ENCODE peak calls at places on chromosomes 4 and X, in six cellular contexts. One of them, this sample, is unnamed.

GRCh38 chr4:2647403-2648158 is 108.6 kb downstream of the TNIP2 start:
- DNase-seq in AG08396: no peak
- DNase-seq in retina: no peak
- DNase-seq in naive thymus-derived CD8-positive, alpha-beta T cell: no peak
- DNase-seq in NK-92 treated with Interleukin-12 subunit alpha and Interleukin-12 subunit beta, amount 100 ng/mL, for 24 hours: no peak
- DNase-seq in KBM-7: no peak
- DNase-seq in this sample: no peak

GRCh38 chr4:67522851-67523671 is 22.2 kb downstream of the CENPC start:
- DNase-seq in NK-92 treated with Interleukin-12 subunit alpha and Interleukin-12 subunit beta, amount 100 ng/mL, for 24 hours: no peak
- DNase-seq in naive thymus-derived CD8-positive, alpha-beta T cell: no peak
- DNase-seq in KBM-7: no peak
- DNase-seq in AG08396: no peak
- DNase-seq in retina: no peak
- DNase-seq in this sample: no peak

GRCh38 chrX:148632444-148632843 is 132.0 kb downstream of the AFF2 start:
- DNase-seq in naive thymus-derived CD8-positive, alpha-beta T cell: no peak
- DNase-seq in retina: no peak
- DNase-seq in NK-92 treated with Interleukin-12 subunit alpha and Interleukin-12 subunit beta, amount 100 ng/mL, for 24 hours: no peak
- DNase-seq in AG08396: no peak
- DNase-seq in KBM-7: no peak
- DNase-seq in this sample: no peak

GRCh38 chr4:6674500-6675149 is 19.1 kb upstream of the S100P start:
- DNase-seq in KBM-7: peak
- DNase-seq in AG08396: no peak
- DNase-seq in naive thymus-derived CD8-positive, alpha-beta T cell: no peak
- DNase-seq in retina: peak
- DNase-seq in NK-92 treated with Interleukin-12 subunit alpha and Interleukin-12 subunit beta, amount 100 ng/mL, for 24 hours: peak
- DNase-seq in this sample: no peak

GRCh38 chrX:39609941-39610340 is 487.8 kb downstream of the BCOR start:
- DNase-seq in KBM-7: no peak
- DNase-seq in naive thymus-derived CD8-positive, alpha-beta T cell: no peak
- DNase-seq in retina: no peak
- DNase-seq in NK-92 treated with Interleukin-12 subunit alpha and Interleukin-12 subunit beta, amount 100 ng/mL, for 24 hours: no peak
- DNase-seq in AG08396: peak
- DNase-seq in this sample: no peak

GRCh38 chr4:189022441-189023035 is 883.3 kb downstream of the TRIML1 start:
- DNase-seq in AG08396: no peak
- DNase-seq in KBM-7: no peak
- DNase-seq in naive thymus-derived CD8-positive, alpha-beta T cell: no peak
- DNase-seq in NK-92 treated with Interleukin-12 subunit alpha and Interleukin-12 subunit beta, amount 100 ng/mL, for 24 hours: no peak
- DNase-seq in retina: no peak
- DNase-seq in this sample: no peak

GRCh38 chrX:151974336-151975227 is at the start of gene GABRE:
- DNase-seq in retina: peak
- DNase-seq in AG08396: peak
- DNase-seq in KBM-7: no peak
- DNase-seq in naive thymus-derived CD8-positive, alpha-beta T cell: no peak
- DNase-seq in NK-92 treated with Interleukin-12 subunit alpha and Interleukin-12 subunit beta, amount 100 ng/mL, for 24 hours: no peak
- DNase-seq in this sample: no peak

GRCh38 chrX:55709735-55710134 is 7.8 kb upstream of the RRAGB start:
- DNase-seq in retina: no peak
- DNase-seq in naive thymus-derived CD8-positive, alpha-beta T cell: no peak
- DNase-seq in AG08396: no peak
- DNase-seq in NK-92 treated with Interleukin-12 subunit alpha and Interleukin-12 subunit beta, amount 100 ng/mL, for 24 hours: no peak
- DNase-seq in KBM-7: peak
- DNase-seq in this sample: no peak

GRCh38 chr4:5572114-5572513 is 136.2 kb downstream of the EVC2 start:
- DNase-seq in naive thymus-derived CD8-positive, alpha-beta T cell: no peak
- DNase-seq in retina: no peak
- DNase-seq in NK-92 treated with Interleukin-12 subunit alpha and Interleukin-12 subunit beta, amount 100 ng/mL, for 24 hours: no peak
- DNase-seq in KBM-7: no peak
- DNase-seq in AG08396: no peak
- DNase-seq in this sample: no peak

GRCh38 chrX:16892504-16893362 is 22.6 kb upstream of the RBBP7 start:
- DNase-seq in naive thymus-derived CD8-positive, alpha-beta T cell: peak
- DNase-seq in retina: peak
- DNase-seq in AG08396: peak
- DNase-seq in NK-92 treated with Interleukin-12 subunit alpha and Interleukin-12 subunit beta, amount 100 ng/mL, for 24 hours: peak
- DNase-seq in KBM-7: peak
- DNase-seq in this sample: no peak

GRCh38 chr4:53674891-53675290 is 83.6 kb upstream of the LNX1 start:
- DNase-seq in KBM-7: no peak
- DNase-seq in AG08396: no peak
- DNase-seq in NK-92 treated with Interleukin-12 subunit alpha and Interleukin-12 subunit beta, amount 100 ng/mL, for 24 hours: no peak
- DNase-seq in retina: no peak
- DNase-seq in naive thymus-derived CD8-positive, alpha-beta T cell: no peak
- DNase-seq in this sample: no peak

GRCh38 chr4:149441338-149441737 is 374.3 kb downstream of the IQCM start:
- DNase-seq in naive thymus-derived CD8-positive, alpha-beta T cell: no peak
- DNase-seq in retina: no peak
- DNase-seq in AG08396: peak
- DNase-seq in NK-92 treated with Interleukin-12 subunit alpha and Interleukin-12 subunit beta, amount 100 ng/mL, for 24 hours: no peak
- DNase-seq in KBM-7: no peak
- DNase-seq in this sample: no peak

GRCh38 chr4:7959066-7959465 is 19.4 kb upstream of the AFAP1 start:
- DNase-seq in naive thymus-derived CD8-positive, alpha-beta T cell: no peak
- DNase-seq in retina: peak
- DNase-seq in NK-92 treated with Interleukin-12 subunit alpha and Interleukin-12 subunit beta, amount 100 ng/mL, for 24 hours: no peak
- DNase-seq in KBM-7: no peak
- DNase-seq in AG08396: no peak
- DNase-seq in this sample: no peak

GRCh38 chr4:155692361-155692760 is 25.7 kb downstream of the GUCY1A1 start:
- DNase-seq in AG08396: no peak
- DNase-seq in naive thymus-derived CD8-positive, alpha-beta T cell: no peak
- DNase-seq in KBM-7: no peak
- DNase-seq in retina: no peak
- DNase-seq in NK-92 treated with Interleukin-12 subunit alpha and Interleukin-12 subunit beta, amount 100 ng/mL, for 24 hours: no peak
- DNase-seq in this sample: no peak

GRCh38 chrX:120753413-120754251 is 122.0 kb downstream of the CT47B1 start:
- DNase-seq in AG08396: no peak
- DNase-seq in NK-92 treated with Interleukin-12 subunit alpha and Interleukin-12 subunit beta, amount 100 ng/mL, for 24 hours: no peak
- DNase-seq in naive thymus-derived CD8-positive, alpha-beta T cell: no peak
- DNase-seq in retina: no peak
- DNase-seq in KBM-7: no peak
- DNase-seq in this sample: no peak

GRCh38 chrX:111353810-111354209 is 58.2 kb downstream of the DCX start:
- DNase-seq in retina: no peak
- DNase-seq in AG08396: no peak
- DNase-seq in KBM-7: no peak
- DNase-seq in NK-92 treated with Interleukin-12 subunit alpha and Interleukin-12 subunit beta, amount 100 ng/mL, for 24 hours: no peak
- DNase-seq in naive thymus-derived CD8-positive, alpha-beta T cell: no peak
- DNase-seq in this sample: no peak

GRCh38 chr4:108703966-108704365 is 53.6 kb downstream of the OSTC start:
- DNase-seq in NK-92 treated with Interleukin-12 subunit alpha and Interleukin-12 subunit beta, amount 100 ng/mL, for 24 hours: no peak
- DNase-seq in KBM-7: no peak
- DNase-seq in AG08396: no peak
- DNase-seq in naive thymus-derived CD8-positive, alpha-beta T cell: no peak
- DNase-seq in retina: no peak
- DNase-seq in this sample: no peak

GRCh38 chr4:5292091-5292490 is 240.8 kb downstream of the STK32B start:
- DNase-seq in NK-92 treated with Interleukin-12 subunit alpha and Interleukin-12 subunit beta, amount 100 ng/mL, for 24 hours: no peak
- DNase-seq in AG08396: no peak
- DNase-seq in retina: peak
- DNase-seq in KBM-7: peak
- DNase-seq in naive thymus-derived CD8-positive, alpha-beta T cell: no peak
- DNase-seq in this sample: no peak

GRCh38 chr4:22500128-22500611 is 15.7 kb downstream of the ADGRA3 start:
- DNase-seq in naive thymus-derived CD8-positive, alpha-beta T cell: no peak
- DNase-seq in retina: no peak
- DNase-seq in KBM-7: no peak
- DNase-seq in NK-92 treated with Interleukin-12 subunit alpha and Interleukin-12 subunit beta, amount 100 ng/mL, for 24 hours: no peak
- DNase-seq in AG08396: no peak
- DNase-seq in this sample: no peak

GRCh38 chrX:124211312-124211942 is 121.0 kb upstream of the TEX13D start:
- DNase-seq in AG08396: peak
- DNase-seq in naive thymus-derived CD8-positive, alpha-beta T cell: no peak
- DNase-seq in retina: no peak
- DNase-seq in KBM-7: peak
- DNase-seq in NK-92 treated with Interleukin-12 subunit alpha and Interleukin-12 subunit beta, amount 100 ng/mL, for 24 hours: no peak
- DNase-seq in this sample: no peak

GRCh38 chr4:136412708-136413107 is 1119.6 kb downstream of the PCDH18 start:
- DNase-seq in retina: no peak
- DNase-seq in AG08396: no peak
- DNase-seq in NK-92 treated with Interleukin-12 subunit alpha and Interleukin-12 subunit beta, amount 100 ng/mL, for 24 hours: no peak
- DNase-seq in naive thymus-derived CD8-positive, alpha-beta T cell: no peak
- DNase-seq in KBM-7: no peak
- DNase-seq in this sample: no peak

GRCh38 chr4:3266076-3266475 is 17.1 kb downstream of the MSANTD1 start:
- DNase-seq in naive thymus-derived CD8-positive, alpha-beta T cell: no peak
- DNase-seq in NK-92 treated with Interleukin-12 subunit alpha and Interleukin-12 subunit beta, amount 100 ng/mL, for 24 hours: no peak
- DNase-seq in AG08396: no peak
- DNase-seq in KBM-7: no peak
- DNase-seq in retina: no peak
- DNase-seq in this sample: no peak

GRCh38 chrX:40090050-40090804 is 7.5 kb downstream of the BCOR start:
- DNase-seq in KBM-7: no peak
- DNase-seq in naive thymus-derived CD8-positive, alpha-beta T cell: no peak
- DNase-seq in NK-92 treated with Interleukin-12 subunit alpha and Interleukin-12 subunit beta, amount 100 ng/mL, for 24 hours: no peak
- DNase-seq in retina: peak
- DNase-seq in AG08396: no peak
- DNase-seq in this sample: no peak

GRCh38 chr4:188839704-188840103 is 700.5 kb downstream of the TRIML1 start:
- DNase-seq in retina: no peak
- DNase-seq in AG08396: no peak
- DNase-seq in NK-92 treated with Interleukin-12 subunit alpha and Interleukin-12 subunit beta, amount 100 ng/mL, for 24 hours: no peak
- DNase-seq in naive thymus-derived CD8-positive, alpha-beta T cell: no peak
- DNase-seq in KBM-7: no peak
- DNase-seq in this sample: no peak

GRCh38 chr4:7769936-7770674 is 169.6 kb downstream of the AFAP1 start:
- DNase-seq in naive thymus-derived CD8-positive, alpha-beta T cell: no peak
- DNase-seq in AG08396: peak
- DNase-seq in KBM-7: peak
- DNase-seq in NK-92 treated with Interleukin-12 subunit alpha and Interleukin-12 subunit beta, amount 100 ng/mL, for 24 hours: no peak
- DNase-seq in retina: no peak
- DNase-seq in this sample: no peak

GRCh38 chrX:9530848-9531274 is 66.0 kb downstream of the TBL1X start:
- DNase-seq in KBM-7: no peak
- DNase-seq in naive thymus-derived CD8-positive, alpha-beta T cell: peak
- DNase-seq in AG08396: peak
- DNase-seq in NK-92 treated with Interleukin-12 subunit alpha and Interleukin-12 subunit beta, amount 100 ng/mL, for 24 hours: peak
- DNase-seq in retina: peak
- DNase-seq in this sample: peak

GRCh38 chr4:184824776-184825393 is 883 bp downstream of the ACSL1 start:
- DNase-seq in AG08396: no peak
- DNase-seq in KBM-7: peak
- DNase-seq in NK-92 treated with Interleukin-12 subunit alpha and Interleukin-12 subunit beta, amount 100 ng/mL, for 24 hours: no peak
- DNase-seq in naive thymus-derived CD8-positive, alpha-beta T cell: no peak
- DNase-seq in retina: peak
- DNase-seq in this sample: no peak

GRCh38 chr4:7214359-7214758 is 22.0 kb downstream of the SORCS2 start:
- DNase-seq in naive thymus-derived CD8-positive, alpha-beta T cell: no peak
- DNase-seq in KBM-7: no peak
- DNase-seq in NK-92 treated with Interleukin-12 subunit alpha and Interleukin-12 subunit beta, amount 100 ng/mL, for 24 hours: no peak
- DNase-seq in retina: no peak
- DNase-seq in AG08396: peak
- DNase-seq in this sample: no peak

GRCh38 chr4:8699063-8699385 is 106.5 kb downstream of the CPZ start:
- DNase-seq in NK-92 treated with Interleukin-12 subunit alpha and Interleukin-12 subunit beta, amount 100 ng/mL, for 24 hours: no peak
- DNase-seq in KBM-7: no peak
- DNase-seq in retina: no peak
- DNase-seq in AG08396: no peak
- DNase-seq in naive thymus-derived CD8-positive, alpha-beta T cell: no peak
- DNase-seq in this sample: no peak

GRCh38 chr4:16897991-16898827 is at the start of gene LDB2:
- DNase-seq in retina: peak
- DNase-seq in NK-92 treated with Interleukin-12 subunit alpha and Interleukin-12 subunit beta, amount 100 ng/mL, for 24 hours: no peak
- DNase-seq in AG08396: peak
- DNase-seq in KBM-7: no peak
- DNase-seq in naive thymus-derived CD8-positive, alpha-beta T cell: no peak
- DNase-seq in this sample: no peak

GRCh38 chr4:155679343-155679742 is 12.7 kb downstream of the GUCY1A1 start:
- DNase-seq in NK-92 treated with Interleukin-12 subunit alpha and Interleukin-12 subunit beta, amount 100 ng/mL, for 24 hours: no peak
- DNase-seq in KBM-7: peak
- DNase-seq in retina: no peak
- DNase-seq in naive thymus-derived CD8-positive, alpha-beta T cell: no peak
- DNase-seq in AG08396: peak
- DNase-seq in this sample: no peak

GRCh38 chrX:153933751-153934472 is 925 bp downstream of the NAA10 start:
- DNase-seq in NK-92 treated with Interleukin-12 subunit alpha and Interleukin-12 subunit beta, amount 100 ng/mL, for 24 hours: no peak
- DNase-seq in retina: no peak
- DNase-seq in AG08396: peak
- DNase-seq in KBM-7: peak
- DNase-seq in naive thymus-derived CD8-positive, alpha-beta T cell: no peak
- DNase-seq in this sample: no peak

GRCh38 chrX:41922125-41922521 is 1.2 kb downstream of the CASK start:
- DNase-seq in naive thymus-derived CD8-positive, alpha-beta T cell: no peak
- DNase-seq in KBM-7: peak
- DNase-seq in NK-92 treated with Interleukin-12 subunit alpha and Interleukin-12 subunit beta, amount 100 ng/mL, for 24 hours: peak
- DNase-seq in retina: peak
- DNase-seq in AG08396: peak
- DNase-seq in this sample: no peak

GRCh38 chr4:3317011-3317655 is 24.3 kb downstream of the RGS12 start:
- DNase-seq in NK-92 treated with Interleukin-12 subunit alpha and Interleukin-12 subunit beta, amount 100 ng/mL, for 24 hours: no peak
- DNase-seq in AG08396: no peak
- DNase-seq in naive thymus-derived CD8-positive, alpha-beta T cell: no peak
- DNase-seq in KBM-7: no peak
- DNase-seq in retina: no peak
- DNase-seq in this sample: no peak